ENCODE peak calls at places on chromosome 1, in four cellular contexts. R is lower lobe of right lung; Q is T-helper 17 cell; W is stimulated activated naive CD8-positive, alpha-beta T cell treated with anti-CD3 and anti-CD28 coated beads, Interleukin-15, Interleukin-2, amounts not matched to agents 100 U/mL and 50 U/mL, for 24 hours. N is an unnamed sample.

GRCh38 chr1:89973481-89974127 is 21.3 kb upstream of the ZNF326 start:
- ATAC-seq in R (no peak), Q (no peak), W (no peak), N (no peak)

GRCh38 chr1:25442178-25442577 is 11.5 kb downstream of the MACO1 start:
- ATAC-seq in R (no peak), Q (no peak), W (no peak), N (no peak)

GRCh38 chr1:159817276-159818041 is 9.2 kb upstream of the SLAMF8 start:
- ATAC-seq in R (peak; percentile 43), Q (no peak), W (no peak), N (no peak)

GRCh38 chr1:203899317-203899716 is 37.9 kb downstream of the SNRPE start:
- ATAC-seq in R (no peak), Q (no peak), W (no peak), N (no peak)

GRCh38 chr1:195618287-195618686 is 990.0 kb downstream of the KCNT2 start:
- ATAC-seq in R (no peak), Q (no peak), W (no peak), N (no peak)

GRCh38 chr1:198763298-198763714 is 124.5 kb downstream of the PTPRC start:
- ATAC-seq in R (no peak), Q (no peak), W (peak; percentile 72), N (no peak)

GRCh38 chr1:227428803-227429202 is 110.5 kb upstream of the CDC42BPA start:
- ATAC-seq in R (peak; percentile 36), Q (no peak), W (no peak), N (no peak)

GRCh38 chr1:113488576-113489177 is 98.4 kb downstream of the MAGI3 start:
- ATAC-seq in R (no peak), Q (no peak), W (no peak), N (no peak)

GRCh38 chr1:231584117-231584516 is 42.5 kb upstream of the DISC1 start:
- ATAC-seq in R (no peak), Q (no peak), W (no peak), N (no peak)